ENCODE peak calls at places on chromosomes 6 and 20, in eight cellular contexts. One of them, this sample, is unnamed.

GRCh38 chr6:134732761-134733160 is 217.1 kb downstream of the ALDH8A1 start:
- DNase-seq in naive B cell: no peak
- DNase-seq in A172: peak
- DNase-seq in NCI-H345: no peak
- DNase-seq in HCT116: no peak
- DNase-seq in H4: no peak
- DNase-seq in neural crest cell: no peak
- DNase-seq in ELR: peak
- DNase-seq in this sample: no peak

GRCh38 chr6:149132336-149132735 is 185.2 kb upstream of the TAB2 start:
- DNase-seq in naive B cell: no peak
- DNase-seq in A172: no peak
- DNase-seq in NCI-H345: no peak
- DNase-seq in HCT116: no peak
- DNase-seq in H4: no peak
- DNase-seq in neural crest cell: no peak
- DNase-seq in ELR: no peak
- DNase-seq in this sample: no peak

GRCh38 chr20:61611401-61611800 is 359.3 kb downstream of the CDH4 start:
- DNase-seq in naive B cell: no peak
- DNase-seq in A172: no peak
- DNase-seq in NCI-H345: no peak
- DNase-seq in HCT116: no peak
- DNase-seq in H4: no peak
- DNase-seq in neural crest cell: no peak
- DNase-seq in ELR: no peak
- DNase-seq in this sample: no peak

GRCh38 chr6:41451039-41451438 is 95.1 kb upstream of the FOXP4 start:
- DNase-seq in naive B cell: no peak
- DNase-seq in A172: no peak
- DNase-seq in NCI-H345: no peak
- DNase-seq in HCT116: no peak
- DNase-seq in H4: no peak
- DNase-seq in neural crest cell: no peak
- DNase-seq in ELR: peak
- DNase-seq in this sample: no peak

GRCh38 chr20:61044499-61044898 is 207.6 kb upstream of the CDH4 start:
- DNase-seq in naive B cell: no peak
- DNase-seq in A172: no peak
- DNase-seq in NCI-H345: no peak
- DNase-seq in HCT116: no peak
- DNase-seq in H4: no peak
- DNase-seq in neural crest cell: peak
- DNase-seq in ELR: peak
- DNase-seq in this sample: no peak

GRCh38 chr6:7528565-7528964 is 12.9 kb upstream of the DSP start:
- DNase-seq in naive B cell: no peak
- DNase-seq in A172: peak
- DNase-seq in NCI-H345: no peak
- DNase-seq in HCT116: no peak
- DNase-seq in H4: no peak
- DNase-seq in neural crest cell: no peak
- DNase-seq in ELR: peak
- DNase-seq in this sample: peak

GRCh38 chr6:156107514-156108150 is 652.0 kb upstream of the NOX3 start:
- DNase-seq in naive B cell: no peak
- DNase-seq in A172: no peak
- DNase-seq in NCI-H345: peak
- DNase-seq in HCT116: no peak
- DNase-seq in H4: no peak
- DNase-seq in neural crest cell: no peak
- DNase-seq in ELR: no peak
- DNase-seq in this sample: no peak

GRCh38 chr20:31815408-31816188 is 3.6 kb upstream of the MYLK2 start:
- DNase-seq in naive B cell: no peak
- DNase-seq in A172: peak
- DNase-seq in NCI-H345: no peak
- DNase-seq in HCT116: no peak
- DNase-seq in H4: no peak
- DNase-seq in neural crest cell: no peak
- DNase-seq in ELR: no peak
- DNase-seq in this sample: no peak

GRCh38 chr20:32528291-32528891 is 56.7 kb downstream of the NOL4L start:
- DNase-seq in naive B cell: no peak
- DNase-seq in A172: no peak
- DNase-seq in NCI-H345: peak
- DNase-seq in HCT116: no peak
- DNase-seq in H4: no peak
- DNase-seq in neural crest cell: no peak
- DNase-seq in ELR: no peak
- DNase-seq in this sample: no peak

GRCh38 chr20:35602851-35603495 is 12.7 kb upstream of the SPAG4 start:
- DNase-seq in naive B cell: no peak
- DNase-seq in A172: no peak
- DNase-seq in NCI-H345: no peak
- DNase-seq in HCT116: no peak
- DNase-seq in H4: no peak
- DNase-seq in neural crest cell: no peak
- DNase-seq in ELR: no peak
- DNase-seq in this sample: no peak

GRCh38 chr20:5315807-5316187 is 957 bp downstream of the PROKR2 start:
- DNase-seq in naive B cell: no peak
- DNase-seq in A172: no peak
- DNase-seq in NCI-H345: no peak
- DNase-seq in HCT116: no peak
- DNase-seq in H4: no peak
- DNase-seq in neural crest cell: no peak
- DNase-seq in ELR: no peak
- DNase-seq in this sample: no peak